ENCODE peak calls at places on chromosomes 11 and 22, in eight cellular contexts. S is heart left ventricle; P is substantia nigra; J is mucosa of gallbladder; Q is activated CD4-positive, CD25-positive, alpha-beta regulatory T cell; F is CD8-positive, alpha-beta memory T cell; R is cardiac fibroblast; Y is HFFc6. I is an unnamed sample.

GRCh38 chr11:17157773-17158172 is 50.0 kb downstream of the PIK3C2A start:
- DNase-seq in F (no peak), J (no peak), Q (no peak), P (no peak), S (no peak), Y (no peak), R (no peak), I (no peak)

GRCh38 chr11:95453616-95454118 is 222.7 kb upstream of the SESN3 start:
- DNase-seq in P (peak), F (no peak), S (peak), R (peak), Y (no peak), Q (no peak), J (peak), I (no peak)

GRCh38 chr22:20524004-20524481 is 16.6 kb downstream of the MED15 start:
- DNase-seq in F (no peak), S (no peak), J (no peak), Y (no peak), P (no peak), R (no peak), Q (no peak), I (no peak)

GRCh38 chr11:1326435-1327063 is 17.1 kb upstream of the TOLLIP start:
- DNase-seq in R (no peak), S (no peak), P (no peak), J (no peak), F (no peak), Q (no peak), Y (peak), I (peak)

GRCh38 chr22:43886231-43886630 is 5.6 kb downstream of the PNPLA5 start:
- DNase-seq in P (no peak), R (no peak), S (no peak), F (no peak), Y (no peak), J (no peak), Q (no peak), I (no peak)

GRCh38 chr11:117287668-117288067 is 3.5 kb upstream of the BACE1-AS start:
- DNase-seq in F (no peak), J (no peak), Q (no peak), Y (no peak), R (no peak), P (no peak), S (no peak), I (no peak)

GRCh38 chr11:45048870-45049825 is 97.3 kb upstream of the PRDM11 start:
- DNase-seq in R (peak), S (peak), P (no peak), Y (no peak), Q (no peak), J (no peak), F (no peak), I (peak)

GRCh38 chr11:95512682-95513081 is 276.9 kb downstream of the FAM76B start:
- DNase-seq in P (no peak), S (peak), Q (no peak), R (peak), Y (peak), F (no peak), J (peak), I (no peak)

GRCh38 chr11:119320593-119321524 is 3.9 kb upstream of the MCAM start:
- DNase-seq in S (peak), R (peak), F (peak), Q (no peak), Y (no peak), P (no peak), J (no peak), I (no peak)

GRCh38 chr11:115217726-115218311 is 286.4 kb downstream of the CADM1 start:
- DNase-seq in R (no peak), F (no peak), P (no peak), Y (no peak), J (no peak), Q (no peak), S (no peak), I (no peak)

GRCh38 chr22:44147821-44148574 is 32.7 kb upstream of the PARVG start:
- DNase-seq in J (peak), Y (no peak), Q (no peak), P (no peak), S (no peak), F (no peak), R (peak), I (no peak)

GRCh38 chr22:39474351-39474991 is 17.7 kb downstream of the MGAT3 start:
- DNase-seq in Q (no peak), J (peak), S (no peak), Y (peak), P (no peak), F (no peak), R (no peak), I (no peak)

GRCh38 chr11:87215236-87215635 is 177.5 kb downstream of the TMEM135 start:
- DNase-seq in J (no peak), P (no peak), R (no peak), Y (no peak), F (no peak), S (no peak), Q (no peak), I (no peak)

GRCh38 chr11:108016647-108017046 is 7.9 kb downstream of the CUL5 start:
- DNase-seq in P (no peak), Q (no peak), R (no peak), F (no peak), S (no peak), J (no peak), Y (no peak), I (no peak)

GRCh38 chr11:68890490-68891231 is 13.0 kb downstream of the MRPL21 start:
- DNase-seq in R (peak), P (peak), S (peak), J (peak), Y (peak), Q (no peak), F (no peak), I (no peak)

GRCh38 chr11:128412847-128413791 is 174.2 kb downstream of the ETS1 start:
- DNase-seq in F (no peak), Y (no peak), J (no peak), S (no peak), Q (no peak), P (no peak), R (no peak), I (no peak)

GRCh38 chr11:106520146-106520912 is 442.9 kb downstream of the AASDHPPT start:
- DNase-seq in Q (no peak), Y (no peak), P (no peak), F (no peak), R (no peak), J (no peak), S (no peak), I (no peak)

GRCh38 chr11:11036185-11037161 is 178.6 kb upstream of the ZBED5 start:
- DNase-seq in S (peak), J (peak), R (peak), F (peak), P (no peak), Y (peak), Q (no peak), I (peak)

GRCh38 chr11:6613496-6613895 is 1.5 kb upstream of the TAF10 start:
- DNase-seq in R (no peak), F (no peak), Y (no peak), P (no peak), J (no peak), S (no peak), Q (no peak), I (no peak)

GRCh38 chr22:50474711-50475651 is at the start of gene SBF1:
- DNase-seq in J (peak), Q (peak), S (peak), P (peak), Y (peak), R (peak), F (peak), I (peak)

GRCh38 chr11:71433648-71434450 is 14.3 kb downstream of the DHCR7 start:
- DNase-seq in J (peak), S (no peak), Q (no peak), R (peak), P (no peak), Y (no peak), F (no peak), I (no peak)

GRCh38 chr11:31783264-31783663 is 27.9 kb downstream of the PAX6 start:
- DNase-seq in R (no peak), P (no peak), F (no peak), Q (no peak), J (no peak), Y (no peak), S (no peak), I (no peak)

GRCh38 chr11:110373061-110373702 is 56.6 kb upstream of the FDX1 start:
- DNase-seq in F (no peak), Y (peak), J (no peak), S (no peak), Q (no peak), P (no peak), R (peak), I (no peak)

GRCh38 chr11:8098361-8098760 is 17.4 kb downstream of the TUB start:
- DNase-seq in Q (no peak), F (no peak), J (no peak), R (peak), P (no peak), Y (peak), S (peak), I (no peak)

GRCh38 chr22:41913842-41914534 is 886 bp downstream of the SHISA8 start:
- DNase-seq in S (no peak), J (no peak), R (no peak), P (no peak), Q (no peak), Y (no peak), F (no peak), I (no peak)

GRCh38 chr22:17100621-17101020 is 15.8 kb downstream of the IL17RA start:
- DNase-seq in R (no peak), S (no peak), F (no peak), Y (no peak), P (no peak), Q (no peak), J (no peak), I (no peak)

GRCh38 chr11:59097113-59097708 is 9.8 kb upstream of the FAM111B start:
- DNase-seq in J (peak), Q (peak), Y (peak), S (peak), P (peak), F (peak), R (peak), I (no peak)

GRCh38 chr22:23696326-23696851 is 5.6 kb downstream of the RGL4 start:
- DNase-seq in P (no peak), J (peak), Q (no peak), Y (no peak), S (no peak), R (peak), F (peak), I (no peak)

GRCh38 chr11:21634491-21634890 is 558.4 kb upstream of the ANO5 start:
- DNase-seq in F (no peak), Q (no peak), Y (no peak), S (no peak), J (no peak), P (no peak), R (no peak), I (no peak)

GRCh38 chr11:1476946-1477736 is 9.4 kb downstream of the MOB2 start:
- DNase-seq in P (no peak), Q (no peak), F (no peak), S (no peak), Y (no peak), R (no peak), J (no peak), I (no peak)

GRCh38 chr11:110086892-110087309 is 6.3 kb upstream of the ZC3H12C start:
- DNase-seq in Q (no peak), P (no peak), F (no peak), S (no peak), J (peak), R (peak), Y (peak), I (no peak)

GRCh38 chr22:48695251-48695650 is 1132.4 kb downstream of the BRD1 start:
- DNase-seq in J (no peak), R (no peak), Y (no peak), Q (no peak), F (no peak), P (no peak), S (no peak), I (no peak)

GRCh38 chr11:83046626-83047172 is 25.0 kb downstream of the RAB30 start:
- DNase-seq in S (no peak), J (no peak), Q (no peak), R (peak), P (no peak), Y (no peak), F (no peak), I (no peak)

GRCh38 chr22:31540966-31541365 is 44.6 kb downstream of the SFI1 start:
- DNase-seq in F (no peak), S (no peak), J (no peak), R (no peak), Y (no peak), Q (no peak), P (no peak), I (no peak)

GRCh38 chr22:24005201-24005600 is at the start of gene GSTT4:
- DNase-seq in Q (no peak), S (peak), J (no peak), F (no peak), P (no peak), Y (no peak), R (peak), I (no peak)

GRCh38 chr11:34266090-34266912 is 91.5 kb downstream of the ABTB2 start:
- DNase-seq in Q (no peak), J (peak), Y (peak), F (no peak), P (no peak), R (peak), S (peak), I (no peak)

GRCh38 chr11:67558084-67558772 is 25.4 kb upstream of the GSTP1 start:
- DNase-seq in R (peak), Q (no peak), S (peak), Y (no peak), F (no peak), P (no peak), J (no peak), I (no peak)

GRCh38 chr11:36186340-36186739 is 102.9 kb downstream of the COMMD9 start:
- DNase-seq in R (peak), Y (peak), F (no peak), S (no peak), Q (no peak), J (no peak), P (no peak), I (no peak)